ENCODE peak calls at places on chromosomes 1 and 21, in four cellular contexts. O is RWPE1; L is CD4-positive, CD25-positive, alpha-beta regulatory T cell; P is stimulated activated CD8-positive, alpha-beta memory T cell treated with anti-CD3 and anti-CD28 coated beads, Interleukin-15, amount 100 ng/mL, for 4 hours. A is an unnamed sample.

GRCh38 chr1:202710070-202711025 is at the start of gene SYT2:
- DNase-seq in O (no peak), L (no peak), P (no peak), A (no peak)

GRCh38 chr1:5936126-5936525 is 56.1 kb downstream of the NPHP4 start:
- DNase-seq in O (no peak), L (no peak), P (no peak), A (no peak)

GRCh38 chr1:167714851-167715652 is 6.7 kb upstream of the MPZL1 start:
- DNase-seq in O (peak), L (peak), P (peak), A (peak)

GRCh38 chr21:43618940-43619339 is 40.3 kb downstream of the HSF2BP start:
- DNase-seq in O (no peak), L (no peak), P (no peak), A (no peak)

GRCh38 chr1:39153684-39154083 is 50.8 kb upstream of the MACF1 start:
- DNase-seq in O (no peak), L (no peak), P (no peak), A (no peak)

GRCh38 chr1:155940531-155940992 is 876 bp upstream of the RXFP4 start:
- DNase-seq in O (peak), L (no peak), P (no peak), A (no peak)

GRCh38 chr21:36355868-36356267 is 29.3 kb upstream of the CHAF1B start:
- DNase-seq in O (no peak), L (no peak), P (no peak), A (no peak)

GRCh38 chr1:234728740-234729139 is 118.8 kb upstream of the IRF2BP2 start:
- DNase-seq in O (no peak), L (no peak), P (no peak), A (no peak)

GRCh38 chr1:171655215-171656116 is 3.0 kb upstream of the MYOC start:
- DNase-seq in O (no peak), L (peak), P (peak), A (no peak)

GRCh38 chr1:118821801-118822200 is 166.3 kb downstream of the TBX15 start:
- DNase-seq in O (no peak), L (no peak), P (no peak), A (no peak)

GRCh38 chr21:16563111-16563510 is 833.3 kb downstream of the USP25 start:
- DNase-seq in O (no peak), L (no peak), P (no peak), A (no peak)

GRCh38 chr21:37670883-37671282 is 245.4 kb downstream of the KCNJ6 start:
- DNase-seq in O (peak), L (no peak), P (no peak), A (no peak)

GRCh38 chr21:32022141-32022540 is 149.3 kb downstream of the HUNK start:
- DNase-seq in O (no peak), L (no peak), P (no peak), A (no peak)

GRCh38 chr1:222096883-222097282 is 355.0 kb upstream of the DUSP10 start:
- DNase-seq in O (no peak), L (no peak), P (no peak), A (no peak)